ENCODE peak calls at places on chromosomes 12 and 14, in eight cellular contexts. S is left lung; W is cardiac fibroblast; H is A549; F is body of pancreas; Y is HCT116; A is GM23248; X is CD8-positive, alpha-beta memory T cell. D is an unnamed sample.

GRCh38 chr14:94681300-94682060 is 69.3 kb downstream of the SERPINA3 start:
- DNase-seq in S (no peak), X (no peak), F (peak; percentile 67), H (peak; percentile 78), W (peak; percentile 80), Y (peak; percentile 74), A (peak; percentile 78), D (no peak)

GRCh38 chr12:74412607-74413230 is 124.9 kb upstream of the ATXN7L3B start:
- DNase-seq in F (no peak), S (no peak), X (no peak), W (peak; percentile 43), A (peak; percentile 21), Y (peak; percentile 28), H (peak; percentile 39), D (no peak)

GRCh38 chr12:53225635-53226424 is 6.2 kb downstream of the RARG start:
- DNase-seq in H (no peak), Y (no peak), X (no peak), W (no peak), S (no peak), A (peak; percentile 43), F (no peak), D (no peak)

GRCh38 chr14:21084988-21085853 is 13.2 kb downstream of the ZNF219 start:
- DNase-seq in X (no peak), F (no peak), H (no peak), Y (no peak), W (peak; percentile 65), A (peak; percentile 85), S (peak; percentile 81), D (no peak)

GRCh38 chr12:19200261-19200660 is 70.7 kb downstream of the PLEKHA5 start:
- DNase-seq in W (peak; percentile 65), F (no peak), S (no peak), Y (no peak), A (peak; percentile 79), H (no peak), X (no peak), D (no peak)

GRCh38 chr14:21868442-21869046 is 194.9 kb upstream of the OR4E1 start:
- DNase-seq in S (no peak), W (peak; percentile 58), F (peak; percentile 39), A (peak; percentile 54), H (peak; percentile 56), X (peak; percentile 67), Y (peak; percentile 48), D (no peak)

GRCh38 chr12:9390761-9391160 is 182.6 kb upstream of the PZP start:
- DNase-seq in S (no peak), X (no peak), F (no peak), H (no peak), Y (no peak), W (no peak), A (no peak), D (no peak)

GRCh38 chr12:122174155-122174845 is at the start of gene IL31:
- DNase-seq in A (no peak), X (no peak), H (no peak), F (no peak), W (no peak), S (no peak), Y (no peak), D (no peak)

GRCh38 chr12:28993720-28994119 is 155.4 kb upstream of the FAR2 start:
- DNase-seq in F (no peak), A (no peak), Y (no peak), S (no peak), H (no peak), W (no peak), X (no peak), D (no peak)

GRCh38 chr12:28987538-28988383 is 161.3 kb upstream of the FAR2 start:
- DNase-seq in Y (no peak), X (no peak), F (no peak), W (peak; percentile 21), A (no peak), S (no peak), H (peak; percentile 8), D (no peak)

DNA sequence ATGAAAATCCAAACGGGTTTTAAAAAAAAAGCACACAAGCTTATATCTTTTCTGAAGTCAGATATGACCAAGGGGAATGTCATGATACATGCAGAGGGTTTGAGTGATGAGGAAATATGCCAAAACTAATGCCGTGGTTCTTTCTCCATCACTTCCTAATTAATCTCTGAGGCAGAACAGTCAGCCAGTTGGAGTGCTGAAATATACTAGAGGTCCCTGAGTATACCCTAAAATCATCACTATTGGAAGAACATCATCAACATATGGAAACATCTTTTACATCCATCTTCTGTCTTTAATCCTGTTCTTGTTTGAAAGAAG is 160.7 kb upstream of the FAR2 start:
- DNase-seq in X (no peak), Y (no peak), F (no peak), S (no peak), H (no peak), W (no peak), A (no peak), D (no peak)
- H3K4me3 ChIP-seq in X (no peak overlapping the region), Y (no peak overlapping the region), F (no peak overlapping the region), S (no peak overlapping the region), H (no peak overlapping the region), W (no peak overlapping the region), A (no peak overlapping the region), D (no peak overlapping the region)

GRCh38 chr14:103056322-103057027 is 874 bp downstream of the CDC42BPB start:
- DNase-seq in S (peak; percentile 83), A (peak; percentile 70), Y (no peak), H (peak; percentile 73), W (peak; percentile 69), F (peak; percentile 54), X (no peak), D (peak; percentile 80)

GRCh38 chr14:103057372-103058208 is at the start of gene CDC42BPB:
- DNase-seq in F (peak; percentile 92), H (peak; percentile 92), X (peak; percentile 59), W (peak; percentile 87), Y (peak; percentile 74), S (peak; percentile 96), A (peak; percentile 98), D (peak; percentile 90)

GRCh38 chr14:103058209-103059055 is 1.1 kb upstream of the CDC42BPB start:
- DNase-seq in W (peak; percentile 20), H (no peak), Y (no peak), X (no peak), S (no peak), A (peak; percentile 48), F (no peak), D (no peak)

GRCh38 chr14:103057028-103057371 is 349 bp downstream of the CDC42BPB start:
- DNase-seq in Y (no peak), H (no peak), W (peak; percentile 23), S (peak; percentile 85), A (no peak), F (peak; percentile 41), X (no peak), D (peak; percentile 70)

DNA sequence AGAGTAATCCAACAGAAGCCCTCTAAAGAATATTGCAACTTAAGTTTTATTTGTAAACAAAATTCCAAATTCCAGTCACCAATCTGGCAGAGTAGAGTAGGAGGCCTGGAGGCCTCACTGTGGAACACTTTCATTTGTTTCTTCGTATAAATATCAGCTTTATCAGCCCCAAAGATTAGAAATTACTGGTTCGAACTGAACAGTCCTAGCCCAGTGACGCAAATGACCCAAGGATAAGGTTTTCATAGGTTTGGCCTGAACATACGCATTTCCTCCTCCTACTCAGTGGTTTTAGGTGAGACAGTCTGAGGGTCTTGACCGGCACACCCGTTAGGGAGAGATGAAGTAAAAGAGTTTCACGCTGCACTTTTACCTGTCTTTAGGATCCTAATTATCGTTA is 1.7 kb downstream of the CDC42BPB start:
- DNase-seq in Y (no peak), S (no peak), W (peak; percentile 38), H (no peak), A (peak; percentile 54), X (no peak), F (no peak), D (no peak)
- H3K4me3 ChIP-seq in Y (peak overlapping the region; percentile 76), S (peak overlapping the region; percentile 88), W (peak overlapping the region; percentile 91), H (peak overlapping the region; percentile 97), A (peak overlapping the region; percentile 78), X (peak overlapping the region; percentile 6), F (no peak overlapping the region), D (no peak overlapping the region)

GRCh38 chr12:57737467-57738141 is 938 bp downstream of the AGAP2 start:
- DNase-seq in X (no peak), F (no peak), S (no peak), H (no peak), W (no peak), A (peak; percentile 67), Y (no peak), D (no peak)

GRCh38 chr12:57734586-57734985 is 4.0 kb downstream of the AGAP2 start:
- DNase-seq in S (no peak), X (no peak), Y (no peak), F (no peak), A (no peak), H (no peak), W (no peak), D (no peak)

GRCh38 chr12:57736743-57737466 is 1.6 kb downstream of the AGAP2 start:
- DNase-seq in S (no peak), X (no peak), F (no peak), Y (no peak), A (peak; percentile 30), H (no peak), W (no peak), D (no peak)

GRCh38 chr12:57735198-57735855 is 3.2 kb downstream of the AGAP2 start:
- DNase-seq in S (peak; percentile 36), Y (no peak), H (no peak), X (no peak), W (no peak), F (no peak), A (peak; percentile 44), D (no peak)

GRCh38 chr12:57735952-57736742 is 2.4 kb downstream of the AGAP2 start:
- DNase-seq in X (no peak), S (peak; percentile 66), A (peak; percentile 57), F (no peak), W (peak; percentile 30), H (peak; percentile 67), Y (no peak), D (no peak)
- H3K4me3 ChIP-seq in X (no peak overlapping the region), S (no peak overlapping the region), A (peak overlapping the region; percentile 55), F (no peak overlapping the region), W (peak overlapping the region; percentile 13), H (peak overlapping the region; percentile 60), Y (no peak overlapping the region), D (no peak overlapping the region)

GRCh38 chr14:68908860-68909259 is 70.2 kb downstream of the ACTN1 start:
- DNase-seq in H (no peak), S (no peak), W (no peak), X (no peak), Y (no peak), F (no peak), A (no peak), D (no peak)

GRCh38 chr14:68905107-68905895 is 73.8 kb downstream of the ACTN1 start:
- DNase-seq in Y (no peak), A (peak; percentile 37), H (no peak), F (no peak), X (no peak), W (no peak), S (no peak), D (no peak)

GRCh38 chr14:68908201-68908600 is 70.9 kb downstream of the ACTN1 start:
- DNase-seq in W (no peak), H (no peak), A (no peak), S (peak; percentile 9), Y (no peak), F (no peak), X (no peak), D (no peak)

GRCh38 chr14:68902357-68902756 is 76.7 kb downstream of the ACTN1 start:
- DNase-seq in Y (no peak), S (no peak), A (no peak), W (no peak), H (no peak), F (no peak), X (no peak), D (no peak)

DNA sequence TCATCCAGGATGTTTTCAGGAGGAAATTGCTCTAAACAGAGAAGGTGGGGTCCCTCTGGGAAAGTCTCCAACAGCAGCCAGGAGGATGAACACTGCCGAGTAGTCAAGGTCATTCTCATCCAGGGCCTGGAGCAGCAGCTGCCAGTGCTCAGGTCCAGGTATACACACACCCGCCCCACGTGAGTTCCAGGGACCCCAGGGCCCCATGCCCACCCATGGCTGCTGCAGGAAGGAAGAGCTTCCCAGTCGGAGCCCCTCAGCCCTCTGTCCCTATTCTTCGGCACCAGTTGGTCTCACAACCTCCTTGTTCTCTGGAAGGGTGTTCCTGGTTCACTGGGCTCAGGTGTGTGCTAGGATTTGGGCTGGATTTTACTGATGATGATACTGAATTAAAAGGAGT is 72.7 kb downstream of the ACTN1 start:
- DNase-seq in Y (no peak), S (no peak), F (no peak), W (no peak), A (no peak), X (no peak), H (no peak), D (no peak)
- H3K4me3 ChIP-seq in Y (no peak overlapping the region), S (no peak overlapping the region), F (no peak overlapping the region), W (no peak overlapping the region), A (no peak overlapping the region), X (no peak overlapping the region), H (no peak overlapping the region), D (no peak overlapping the region)

D was measured in mucosa of descending colon.